ENCODE peak calls at places on chromosomes 12 and 14, in six cellular contexts. V, M, F, P, Z and B are unnamed samples. For H3K4me1, the result is how much of the 10 kb centered on the place peaks cover.

GRCh38 chr14:89232366-89233070 is 184.5 kb downstream of the FOXN3 start:
- DNase-seq in V (no peak), M (no peak), F (no peak), P (no peak), Z (no peak), B (no peak)

GRCh38 chr12:93982847-93983315 is 165.5 kb upstream of the PLXNC1 start:
- DNase-seq in V (peak), M (no peak), F (peak), P (peak), Z (no peak), B (no peak)

GRCh38 chr14:60878536-60878935 is 102.3 kb downstream of the TRMT5 start:
- DNase-seq in V (no peak), M (no peak), F (peak), P (no peak), Z (no peak), B (no peak)

GRCh38 chr14:78902010-78902623 is 731.9 kb downstream of the NRXN3 start:
- DNase-seq in V (no peak), M (no peak), F (peak), P (peak), Z (peak), B (peak)

GRCh38 chr12:123069436-123070266 is 81.2 kb downstream of the PITPNM2 start:
- DNase-seq in V (no peak), M (no peak), F (no peak), P (no peak), Z (no peak), B (no peak)

GRCh38 chr14:36655571-36655962 is 6.1 kb upstream of the PAX9 start:
- DNase-seq in V (no peak), M (no peak), F (no peak), P (peak), Z (no peak), B (no peak)

GRCh38 chr14:65267856-65268255 is 144.7 kb upstream of the FUT8 start:
- DNase-seq in V (no peak), M (no peak), F (no peak), P (no peak), Z (peak), B (no peak)

GRCh38 chr12:131164096-131164872 is 210.6 kb downstream of the ADGRD1 start:
- DNase-seq in V (no peak), M (no peak), F (no peak), P (peak), Z (no peak), B (no peak)

GRCh38 chr12:3225154-3225795 is 148.1 kb downstream of the TSPAN9 start:
- DNase-seq in V (no peak), M (no peak), F (peak), P (no peak), Z (peak), B (no peak)

GRCh38 chr12:88338486-88338885 is 196.4 kb downstream of the TMTC3 start:
- DNase-seq in V (peak), M (no peak), F (no peak), P (no peak), Z (no peak), B (no peak)

GRCh38 chr14:79357307-79357706 is 854.0 kb downstream of the DIO2 start:
- DNase-seq in V (no peak), M (no peak), F (no peak), P (no peak), Z (no peak), B (no peak)

GRCh38 chr14:92287987-92288386 is 35.0 kb upstream of the SLC24A4 start:
- DNase-seq in V (no peak), M (no peak), F (no peak), P (no peak), Z (no peak), B (no peak)

GRCh38 chr14:100554082-100554677 is 33.0 kb downstream of the BEGAIN start:
- DNase-seq in V (no peak), M (no peak), F (no peak), P (no peak), Z (no peak), B (peak)

GRCh38 chr12:88553941-88554658 is 26.2 kb downstream of the KITLG start:
- DNase-seq in V (peak), M (no peak), F (peak), P (no peak), Z (peak), B (peak)

GRCh38 chr14:89479802-89480201 is 62.8 kb upstream of the FOXN3 start:
- DNase-seq in V (peak), M (no peak), F (peak), P (no peak), Z (no peak), B (no peak)

GRCh38 chr12:21073822-21074460 is 57.1 kb upstream of the SLCO1B1 start:
- DNase-seq in V (peak), M (no peak), F (no peak), P (peak), Z (no peak), B (no peak)

GRCh38 chr12:22986997-22987396 is 362.0 kb downstream of the ETNK1 start:
- DNase-seq in V (peak), M (no peak), F (no peak), P (no peak), Z (no peak), B (no peak)

GRCh38 chr12:64551676-64552075 is 58.6 kb upstream of the RASSF3 start:
- DNase-seq in V (no peak), M (no peak), F (no peak), P (no peak), Z (no peak), B (no peak)

GRCh38 chr14:54364555-54365415 is 32.0 kb upstream of the CDKN3 start:
- DNase-seq in V (peak), M (no peak), F (peak), P (no peak), Z (peak), B (no peak)

GRCh38 chr12:94182971-94183701 is 34.8 kb downstream of the PLXNC1 start:
- DNase-seq in V (no peak), M (no peak), F (no peak), P (no peak), Z (no peak), B (no peak)

GRCh38 chr12:66776974-66777373 is 98.1 kb upstream of the GRIP1 start:
- DNase-seq in V (no peak), M (peak), F (no peak), P (no peak), Z (no peak), B (no peak)

GRCh38 chr14:58826845-58827686 is 189.3 kb downstream of the DACT1 start:
- DNase-seq in V (no peak), M (no peak), F (no peak), P (no peak), Z (no peak), B (no peak)

GRCh38 chr14:105999361-106000028 is 473.1 kb downstream of the TMEM121 start:
- DNase-seq in V (no peak), M (peak), F (no peak), P (peak), Z (no peak), B (peak)

GRCh38 chr12:2834581-2835491 is at the start of gene NRIP2:
- DNase-seq in V (no peak), M (no peak), F (peak), P (peak), Z (peak), B (no peak)

GRCh38 chr14:57189070-57189469 is 79.6 kb downstream of the EXOC5 start:
- DNase-seq in V (no peak), M (no peak), F (peak), P (peak), Z (no peak), B (peak)

GRCh38 chr12:100672075-100672592 is 98.7 kb downstream of the GAS2L3 start:
- DNase-seq in V (no peak), M (no peak), F (no peak), P (peak), Z (peak), B (peak)

GRCh38 chr12:10395390-10395998 is 5.7 kb upstream of the KLRK1 start:
- DNase-seq in V (peak), M (no peak), F (peak), P (peak), Z (no peak), B (peak)

GRCh38 chr12:89880695-89881350 is 172.2 kb upstream of the ATP2B1 start:
- DNase-seq in V (no peak), M (peak), F (no peak), P (no peak), Z (no peak), B (no peak)
- H3K4me1 ChIP-seq in V (under half), M (half or more), F (under half), P (under half), Z (under half), B (under half)

GRCh38 chr12:92503029-92503931 is 199.5 kb upstream of the PLEKHG7 start:
- DNase-seq in V (no peak), M (no peak), F (no peak), P (no peak), Z (no peak), B (no peak)
- H3K4me1 ChIP-seq in V (under half), M (under half), F (under half), P (under half), Z (under half), B (under half)

DNA sequence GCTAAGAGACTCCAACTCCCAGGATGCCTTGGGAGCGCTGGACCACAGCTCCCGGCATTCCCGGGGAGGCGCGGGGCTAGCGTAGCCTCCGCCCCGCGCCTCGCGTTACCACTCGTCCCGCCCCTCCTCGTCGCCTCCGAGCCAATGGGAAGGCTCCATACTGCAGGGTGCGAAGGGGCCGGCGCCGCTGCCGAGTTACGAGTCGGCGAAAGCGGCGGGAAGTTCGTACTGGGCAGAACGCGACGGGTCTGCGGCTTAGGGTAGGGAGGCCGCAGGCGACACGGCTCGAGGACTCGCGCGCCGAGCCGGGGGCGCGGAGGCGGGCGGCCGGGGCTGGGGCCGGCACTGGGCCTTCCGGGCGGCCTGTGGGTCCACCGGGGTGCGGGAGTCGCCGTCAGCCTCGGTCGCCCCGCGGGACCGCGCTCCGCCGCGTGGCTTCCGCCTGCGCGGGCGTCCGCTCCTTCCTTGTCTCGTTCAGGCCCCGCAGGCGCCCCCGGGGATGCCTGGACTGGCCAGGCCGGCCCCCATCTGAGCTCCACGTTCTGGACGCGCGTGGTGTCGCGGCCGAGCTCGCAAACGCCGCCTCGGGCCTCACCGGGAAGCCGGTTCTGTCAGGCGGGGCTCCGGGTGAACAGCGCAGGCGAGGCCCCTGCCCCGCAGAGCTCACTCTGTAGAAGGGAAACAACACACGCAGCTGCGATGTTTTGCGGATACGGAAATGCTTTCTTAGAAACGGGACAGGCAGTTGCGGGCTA is at the start of gene VRK1:
- DNase-seq in V (peak), M (peak), F (peak), P (peak), Z (peak), B (peak)
- H3K4me1 ChIP-seq in V (under half), M (under half), F (under half), P (under half), Z (under half), B (under half)

GRCh38 chr14:73786942-73787759 is 64.5 kb upstream of the PTGR2 start:
- DNase-seq in V (no peak), M (peak), F (peak), P (peak), Z (peak), B (peak)

GRCh38 chr14:73786632-73786941 is 65.0 kb upstream of the PTGR2 start:
- DNase-seq in V (no peak), M (no peak), F (peak), P (peak), Z (peak), B (peak)

GRCh38 chr14:73787760-73788508 is 63.7 kb upstream of the PTGR2 start:
- DNase-seq in V (peak), M (no peak), F (peak), P (no peak), Z (peak), B (no peak)

GRCh38 chr14:73789996-73790581 is 61.5 kb upstream of the PTGR2 start:
- DNase-seq in V (peak), M (no peak), F (peak), P (no peak), Z (peak), B (no peak)

DNA sequence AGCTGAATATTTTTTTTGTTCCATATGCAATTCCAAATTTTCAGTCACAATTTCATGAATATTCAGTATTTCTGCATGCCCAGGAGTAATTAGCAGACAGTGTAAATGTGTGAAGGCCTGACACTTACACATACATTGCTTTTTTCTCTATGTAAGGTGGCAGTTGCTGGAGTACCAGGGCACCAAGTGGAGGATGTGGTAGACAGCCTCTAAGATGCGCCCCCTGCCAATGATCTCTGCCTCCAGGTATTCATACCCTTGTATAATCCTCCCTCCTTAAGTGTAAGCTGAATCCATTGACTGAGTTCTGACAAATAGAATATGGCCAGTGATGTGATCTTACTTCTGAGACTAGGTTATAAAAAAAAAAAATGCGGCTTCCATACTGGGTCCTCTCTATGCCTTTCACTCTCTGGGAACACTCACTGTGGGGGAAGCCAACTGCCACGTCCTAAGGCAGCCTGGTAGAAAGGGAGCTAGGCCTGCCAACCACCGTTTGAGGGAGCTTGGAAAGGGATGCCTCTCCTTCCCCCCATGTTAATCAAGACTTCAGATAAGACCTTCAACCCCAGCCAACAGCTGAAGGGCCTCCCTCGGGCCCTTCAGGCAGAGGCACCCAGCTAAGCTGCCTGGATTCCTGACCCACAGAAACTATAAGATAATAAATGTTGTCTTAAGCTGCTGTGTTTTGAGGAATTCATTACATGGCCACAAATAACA is 62.6 kb upstream of the PTGR2 start:
- DNase-seq in V (no peak), M (peak), F (no peak), P (no peak), Z (peak), B (no peak)
- H3K4me1 ChIP-seq in V (under half), M (under half), F (under half), P (under half), Z (half or more), B (under half)

GRCh38 chr12:49020441-49020840 is 1.9 kb upstream of the PRKAG1 start:
- DNase-seq in V (no peak), M (no peak), F (no peak), P (no peak), Z (no peak), B (no peak)
- H3K4me1 ChIP-seq in V (under half), M (under half), F (under half), P (under half), Z (under half), B (under half)

GRCh38 chr12:124771462-124772361 is 92.0 kb downstream of the SCARB1 start:
- DNase-seq in V (peak), M (peak), F (peak), P (peak), Z (peak), B (peak)
- H3K4me1 ChIP-seq in V (under half), M (under half), F (under half), P (under half), Z (under half), B (under half)

DNA sequence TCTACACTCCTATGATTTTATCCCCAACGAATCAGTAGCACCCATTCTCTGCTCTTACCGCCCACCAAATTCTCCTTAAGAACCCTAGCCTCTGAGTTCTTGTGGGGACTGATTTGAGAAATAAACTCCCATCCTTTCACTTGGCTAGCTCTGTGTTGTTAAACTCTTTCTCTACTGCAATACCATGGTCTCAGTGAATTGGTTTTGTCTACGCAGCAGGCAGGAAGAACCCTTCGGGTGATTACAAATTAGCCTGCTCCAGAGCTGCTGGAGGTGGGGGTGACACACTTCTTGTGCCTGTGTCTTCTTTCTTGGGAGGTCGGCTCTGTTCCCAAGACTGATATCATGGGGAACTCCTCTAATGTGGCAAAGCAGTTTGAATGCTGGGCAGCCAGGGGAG is 1.7 kb upstream of the C1S start:
- DNase-seq in V (no peak), M (no peak), F (no peak), P (no peak), Z (no peak), B (no peak)
- H3K4me1 ChIP-seq in V (under half), M (under half), F (under half), P (under half), Z (under half), B (under half)